ENCODE peak calls at places on chromosomes 12 and 14, in nine cellular contexts. One of them, this sample, is unnamed.

GRCh38 chr12:60263146-60263545 is 667.3 kb downstream of the SLC16A7 start:
- DNase-seq in GM23248: peak
- DNase-seq in mammary epithelial cell: no peak
- DNase-seq in CD8-positive, alpha-beta T cell: no peak
- DNase-seq in HCT116: no peak
- DNase-seq in CD4-positive, CD25-positive, alpha-beta regulatory T cell: no peak
- DNase-seq in gastrocnemius medialis: no peak
- DNase-seq in lung: no peak
- DNase-seq in CD4-positive, alpha-beta memory T cell: no peak
- DNase-seq in this sample: no peak

GRCh38 chr12:4245446-4245845 is 28.1 kb upstream of the CCND2 start:
- DNase-seq in gastrocnemius medialis: no peak
- DNase-seq in CD4-positive, alpha-beta memory T cell: no peak
- DNase-seq in CD8-positive, alpha-beta T cell: no peak
- DNase-seq in mammary epithelial cell: no peak
- DNase-seq in lung: no peak
- DNase-seq in CD4-positive, CD25-positive, alpha-beta regulatory T cell: no peak
- DNase-seq in HCT116: no peak
- DNase-seq in GM23248: no peak
- DNase-seq in this sample: no peak

GRCh38 chr12:120628919-120629318 is 11.5 kb upstream of the CABP1 start:
- DNase-seq in gastrocnemius medialis: no peak
- DNase-seq in lung: no peak
- DNase-seq in CD8-positive, alpha-beta T cell: no peak
- DNase-seq in CD4-positive, alpha-beta memory T cell: no peak
- DNase-seq in mammary epithelial cell: no peak
- DNase-seq in HCT116: no peak
- DNase-seq in CD4-positive, CD25-positive, alpha-beta regulatory T cell: no peak
- DNase-seq in GM23248: no peak
- DNase-seq in this sample: no peak

GRCh38 chr14:94447986-94448808 is 4.4 kb downstream of the SERPINA11 start:
- DNase-seq in CD4-positive, CD25-positive, alpha-beta regulatory T cell: no peak
- DNase-seq in lung: no peak
- DNase-seq in HCT116: no peak
- DNase-seq in CD8-positive, alpha-beta T cell: no peak
- DNase-seq in mammary epithelial cell: peak
- DNase-seq in gastrocnemius medialis: no peak
- DNase-seq in GM23248: no peak
- DNase-seq in CD4-positive, alpha-beta memory T cell: no peak
- DNase-seq in this sample: no peak

GRCh38 chr14:74670726-74671125 is 42.2 kb downstream of the AREL1 start:
- DNase-seq in CD4-positive, CD25-positive, alpha-beta regulatory T cell: no peak
- DNase-seq in CD8-positive, alpha-beta T cell: no peak
- DNase-seq in GM23248: peak
- DNase-seq in lung: no peak
- DNase-seq in HCT116: no peak
- DNase-seq in gastrocnemius medialis: no peak
- DNase-seq in mammary epithelial cell: no peak
- DNase-seq in CD4-positive, alpha-beta memory T cell: no peak
- DNase-seq in this sample: peak

GRCh38 chr12:124299628-124300388 is 4.9 kb downstream of the RFLNA start:
- DNase-seq in CD8-positive, alpha-beta T cell: no peak
- DNase-seq in GM23248: no peak
- DNase-seq in gastrocnemius medialis: no peak
- DNase-seq in CD4-positive, CD25-positive, alpha-beta regulatory T cell: no peak
- DNase-seq in mammary epithelial cell: no peak
- DNase-seq in CD4-positive, alpha-beta memory T cell: no peak
- DNase-seq in lung: no peak
- DNase-seq in HCT116: no peak
- DNase-seq in this sample: no peak

GRCh38 chr14:64968651-64969050 is 3.5 kb downstream of the RAB15 start:
- DNase-seq in GM23248: no peak
- DNase-seq in CD8-positive, alpha-beta T cell: no peak
- DNase-seq in CD4-positive, CD25-positive, alpha-beta regulatory T cell: no peak
- DNase-seq in CD4-positive, alpha-beta memory T cell: no peak
- DNase-seq in lung: no peak
- DNase-seq in gastrocnemius medialis: no peak
- DNase-seq in HCT116: no peak
- DNase-seq in mammary epithelial cell: no peak
- DNase-seq in this sample: no peak

GRCh38 chr12:109044241-109044640 is 8.1 kb upstream of the USP30 start:
- DNase-seq in CD8-positive, alpha-beta T cell: no peak
- DNase-seq in CD4-positive, alpha-beta memory T cell: no peak
- DNase-seq in lung: no peak
- DNase-seq in mammary epithelial cell: no peak
- DNase-seq in CD4-positive, CD25-positive, alpha-beta regulatory T cell: no peak
- DNase-seq in HCT116: no peak
- DNase-seq in gastrocnemius medialis: no peak
- DNase-seq in GM23248: no peak
- DNase-seq in this sample: no peak

GRCh38 chr12:47085815-47086252 is 6.1 kb upstream of the AMIGO2 start:
- DNase-seq in HCT116: no peak
- DNase-seq in CD8-positive, alpha-beta T cell: no peak
- DNase-seq in GM23248: peak
- DNase-seq in CD4-positive, alpha-beta memory T cell: peak
- DNase-seq in lung: no peak
- DNase-seq in CD4-positive, CD25-positive, alpha-beta regulatory T cell: peak
- DNase-seq in mammary epithelial cell: peak
- DNase-seq in gastrocnemius medialis: no peak
- DNase-seq in this sample: peak

GRCh38 chr12:51171884-51172514 is 936 bp downstream of the TFCP2 start:
- DNase-seq in gastrocnemius medialis: no peak
- DNase-seq in CD8-positive, alpha-beta T cell: no peak
- DNase-seq in HCT116: no peak
- DNase-seq in CD4-positive, CD25-positive, alpha-beta regulatory T cell: no peak
- DNase-seq in mammary epithelial cell: peak
- DNase-seq in CD4-positive, alpha-beta memory T cell: peak
- DNase-seq in GM23248: peak
- DNase-seq in lung: no peak
- DNase-seq in this sample: no peak

GRCh38 chr12:29073631-29074239 is 75.3 kb upstream of the FAR2 start:
- DNase-seq in CD8-positive, alpha-beta T cell: peak
- DNase-seq in HCT116: peak
- DNase-seq in mammary epithelial cell: peak
- DNase-seq in lung: no peak
- DNase-seq in GM23248: peak
- DNase-seq in gastrocnemius medialis: no peak
- DNase-seq in CD4-positive, CD25-positive, alpha-beta regulatory T cell: no peak
- DNase-seq in CD4-positive, alpha-beta memory T cell: peak
- DNase-seq in this sample: peak

GRCh38 chr14:58331111-58331510 is 32.8 kb downstream of the ARID4A start:
- DNase-seq in CD4-positive, CD25-positive, alpha-beta regulatory T cell: peak
- DNase-seq in GM23248: peak
- DNase-seq in lung: peak
- DNase-seq in gastrocnemius medialis: peak
- DNase-seq in HCT116: peak
- DNase-seq in CD4-positive, alpha-beta memory T cell: peak
- DNase-seq in mammary epithelial cell: peak
- DNase-seq in CD8-positive, alpha-beta T cell: peak
- DNase-seq in this sample: peak

GRCh38 chr14:50943261-50943942 is 881 bp downstream of the PYGL start:
- DNase-seq in CD8-positive, alpha-beta T cell: no peak
- DNase-seq in CD4-positive, CD25-positive, alpha-beta regulatory T cell: no peak
- DNase-seq in gastrocnemius medialis: peak
- DNase-seq in GM23248: peak
- DNase-seq in lung: peak
- DNase-seq in mammary epithelial cell: no peak
- DNase-seq in HCT116: peak
- DNase-seq in CD4-positive, alpha-beta memory T cell: no peak
- DNase-seq in this sample: no peak

GRCh38 chr14:74491952-74492351 is 1.2 kb downstream of the NPC2 start:
- DNase-seq in HCT116: no peak
- DNase-seq in GM23248: peak
- DNase-seq in mammary epithelial cell: peak
- DNase-seq in gastrocnemius medialis: no peak
- DNase-seq in lung: no peak
- DNase-seq in CD4-positive, alpha-beta memory T cell: peak
- DNase-seq in CD8-positive, alpha-beta T cell: no peak
- DNase-seq in CD4-positive, CD25-positive, alpha-beta regulatory T cell: no peak
- DNase-seq in this sample: no peak

GRCh38 chr12:2212971-2213869 is 160.4 kb downstream of the CACNA1C start:
- DNase-seq in mammary epithelial cell: no peak
- DNase-seq in GM23248: no peak
- DNase-seq in lung: no peak
- DNase-seq in HCT116: no peak
- DNase-seq in gastrocnemius medialis: no peak
- DNase-seq in CD8-positive, alpha-beta T cell: no peak
- DNase-seq in CD4-positive, alpha-beta memory T cell: no peak
- DNase-seq in CD4-positive, CD25-positive, alpha-beta regulatory T cell: no peak
- DNase-seq in this sample: no peak

GRCh38 chr14:33184587-33184986 is 245.9 kb downstream of the NPAS3 start:
- DNase-seq in CD8-positive, alpha-beta T cell: no peak
- DNase-seq in mammary epithelial cell: no peak
- DNase-seq in gastrocnemius medialis: no peak
- DNase-seq in GM23248: peak
- DNase-seq in CD4-positive, alpha-beta memory T cell: no peak
- DNase-seq in lung: no peak
- DNase-seq in HCT116: no peak
- DNase-seq in CD4-positive, CD25-positive, alpha-beta regulatory T cell: no peak
- DNase-seq in this sample: no peak

GRCh38 chr12:122866950-122867607 is 28.8 kb downstream of the VPS37B start:
- DNase-seq in lung: no peak
- DNase-seq in CD4-positive, alpha-beta memory T cell: no peak
- DNase-seq in CD8-positive, alpha-beta T cell: no peak
- DNase-seq in HCT116: no peak
- DNase-seq in gastrocnemius medialis: no peak
- DNase-seq in CD4-positive, CD25-positive, alpha-beta regulatory T cell: no peak
- DNase-seq in GM23248: no peak
- DNase-seq in mammary epithelial cell: no peak
- DNase-seq in this sample: no peak

GRCh38 chr12:57254506-57255280 is 3.7 kb upstream of the STAC3 start:
- DNase-seq in CD4-positive, CD25-positive, alpha-beta regulatory T cell: no peak
- DNase-seq in CD4-positive, alpha-beta memory T cell: no peak
- DNase-seq in mammary epithelial cell: no peak
- DNase-seq in CD8-positive, alpha-beta T cell: no peak
- DNase-seq in HCT116: no peak
- DNase-seq in gastrocnemius medialis: no peak
- DNase-seq in lung: no peak
- DNase-seq in GM23248: no peak
- DNase-seq in this sample: no peak

GRCh38 chr14:101556566-101557320 is 4.6 kb upstream of the DIO3 start:
- DNase-seq in lung: no peak
- DNase-seq in CD4-positive, CD25-positive, alpha-beta regulatory T cell: no peak
- DNase-seq in CD8-positive, alpha-beta T cell: no peak
- DNase-seq in gastrocnemius medialis: no peak
- DNase-seq in GM23248: no peak
- DNase-seq in HCT116: no peak
- DNase-seq in CD4-positive, alpha-beta memory T cell: no peak
- DNase-seq in mammary epithelial cell: no peak
- DNase-seq in this sample: no peak

DNA sequence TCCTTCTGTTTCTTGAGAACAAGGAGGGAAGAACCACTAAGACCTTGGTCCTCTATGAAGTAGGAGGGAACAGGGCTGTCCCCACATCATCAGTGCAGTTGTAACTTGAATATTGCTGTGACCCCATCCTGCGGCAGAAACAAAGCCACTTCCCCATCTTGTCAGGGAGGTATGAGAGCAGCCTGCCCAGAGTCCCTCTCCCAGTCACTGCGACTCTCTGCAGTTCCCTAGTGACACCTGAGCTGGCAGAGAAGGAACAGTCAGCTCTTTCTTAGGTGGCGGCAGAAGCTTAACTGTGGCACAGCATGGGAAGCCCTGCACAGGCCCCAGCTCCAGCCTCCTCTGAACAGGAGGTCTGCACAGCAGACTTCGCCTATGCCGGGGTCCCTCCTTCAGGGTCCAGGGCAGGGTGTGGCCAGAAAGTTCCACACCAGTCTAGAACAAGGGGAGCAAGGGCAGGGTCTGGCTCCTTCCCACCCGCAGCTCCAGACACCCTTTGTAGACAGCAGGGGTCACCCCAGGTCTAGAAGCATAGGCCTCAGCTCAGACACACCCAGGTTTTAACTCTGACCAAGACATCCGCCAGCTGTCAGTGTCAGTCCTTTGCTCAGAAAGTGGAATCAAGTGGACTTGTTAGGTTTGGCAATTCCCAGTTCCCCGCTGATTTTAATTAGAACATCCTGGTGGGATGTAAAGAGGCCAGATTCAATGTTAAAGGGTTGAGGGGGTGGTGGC is 36.8 kb downstream of the DEGS2 start:
- DNase-seq in gastrocnemius medialis: no peak
- DNase-seq in GM23248: no peak
- DNase-seq in mammary epithelial cell: no peak
- DNase-seq in CD8-positive, alpha-beta T cell: no peak
- DNase-seq in HCT116: no peak
- DNase-seq in lung: no peak
- DNase-seq in CD4-positive, alpha-beta memory T cell: no peak
- DNase-seq in CD4-positive, CD25-positive, alpha-beta regulatory T cell: no peak
- DNase-seq in this sample: no peak
- H3K27ac ChIP-seq in gastrocnemius medialis: no peak
- H3K27ac ChIP-seq in GM23248: no peak
- H3K27ac ChIP-seq in mammary epithelial cell: no peak
- H3K27ac ChIP-seq in CD8-positive, alpha-beta T cell: no peak
- H3K27ac ChIP-seq in HCT116: no peak
- H3K27ac ChIP-seq in lung: no peak
- H3K27ac ChIP-seq in CD4-positive, alpha-beta memory T cell: peak
- H3K27ac ChIP-seq in CD4-positive, CD25-positive, alpha-beta regulatory T cell: no peak
- H3K27ac ChIP-seq in this sample: no peak

GRCh38 chr14:103361868-103362267 is 23.3 kb upstream of the MARK3 start:
- DNase-seq in CD4-positive, CD25-positive, alpha-beta regulatory T cell: no peak
- DNase-seq in GM23248: peak
- DNase-seq in mammary epithelial cell: peak
- DNase-seq in gastrocnemius medialis: no peak
- DNase-seq in HCT116: peak
- DNase-seq in CD4-positive, alpha-beta memory T cell: no peak
- DNase-seq in lung: no peak
- DNase-seq in CD8-positive, alpha-beta T cell: no peak
- DNase-seq in this sample: peak
- H3K27ac ChIP-seq in CD4-positive, CD25-positive, alpha-beta regulatory T cell: no peak
- H3K27ac ChIP-seq in GM23248: peak
- H3K27ac ChIP-seq in mammary epithelial cell: peak
- H3K27ac ChIP-seq in gastrocnemius medialis: no peak
- H3K27ac ChIP-seq in HCT116: no peak
- H3K27ac ChIP-seq in CD4-positive, alpha-beta memory T cell: no peak
- H3K27ac ChIP-seq in lung: no peak
- H3K27ac ChIP-seq in CD8-positive, alpha-beta T cell: no peak
- H3K27ac ChIP-seq in this sample: peak

GRCh38 chr12:105357162-105357691 is 26.7 kb downstream of the C12orf75 start:
- DNase-seq in CD4-positive, alpha-beta memory T cell: no peak
- DNase-seq in CD8-positive, alpha-beta T cell: no peak
- DNase-seq in mammary epithelial cell: no peak
- DNase-seq in gastrocnemius medialis: no peak
- DNase-seq in GM23248: peak
- DNase-seq in lung: no peak
- DNase-seq in CD4-positive, CD25-positive, alpha-beta regulatory T cell: no peak
- DNase-seq in HCT116: no peak
- DNase-seq in this sample: no peak
- H3K27ac ChIP-seq in CD4-positive, alpha-beta memory T cell: no peak
- H3K27ac ChIP-seq in CD8-positive, alpha-beta T cell: no peak
- H3K27ac ChIP-seq in mammary epithelial cell: no peak
- H3K27ac ChIP-seq in gastrocnemius medialis: no peak
- H3K27ac ChIP-seq in GM23248: no peak
- H3K27ac ChIP-seq in lung: no peak
- H3K27ac ChIP-seq in CD4-positive, CD25-positive, alpha-beta regulatory T cell: no peak
- H3K27ac ChIP-seq in HCT116: peak
- H3K27ac ChIP-seq in this sample: no peak

DNA sequence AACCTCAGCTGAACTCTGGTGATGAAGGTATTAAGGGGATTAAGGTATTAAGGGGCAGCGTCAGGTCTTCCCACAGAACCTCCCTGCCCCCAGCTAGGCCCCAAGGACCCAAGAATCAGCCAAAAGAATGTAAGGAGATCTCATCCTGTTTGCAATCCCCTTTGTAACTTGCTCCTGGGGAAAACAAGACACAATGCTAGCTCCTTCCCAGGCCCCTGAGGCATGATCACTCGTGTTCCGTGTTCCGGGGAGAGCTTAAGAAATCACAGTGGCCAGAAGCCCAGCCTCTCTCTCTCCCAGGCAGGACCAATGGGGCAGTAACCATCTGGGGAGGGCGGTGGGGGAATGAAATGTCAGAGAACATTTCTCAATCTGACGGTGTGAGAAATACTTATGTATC is 33.2 kb downstream of the PIGH start:
- DNase-seq in CD8-positive, alpha-beta T cell: no peak
- DNase-seq in CD4-positive, CD25-positive, alpha-beta regulatory T cell: no peak
- DNase-seq in GM23248: no peak
- DNase-seq in CD4-positive, alpha-beta memory T cell: no peak
- DNase-seq in lung: no peak
- DNase-seq in HCT116: no peak
- DNase-seq in gastrocnemius medialis: peak
- DNase-seq in mammary epithelial cell: no peak
- DNase-seq in this sample: no peak
- H3K27ac ChIP-seq in CD8-positive, alpha-beta T cell: no peak
- H3K27ac ChIP-seq in CD4-positive, CD25-positive, alpha-beta regulatory T cell: no peak
- H3K27ac ChIP-seq in GM23248: no peak
- H3K27ac ChIP-seq in CD4-positive, alpha-beta memory T cell: no peak
- H3K27ac ChIP-seq in lung: no peak
- H3K27ac ChIP-seq in HCT116: no peak
- H3K27ac ChIP-seq in gastrocnemius medialis: peak
- H3K27ac ChIP-seq in mammary epithelial cell: no peak
- H3K27ac ChIP-seq in this sample: no peak